ENCODE peak calls at places on chromosomes 11 and 22, in five cellular contexts. One of them, this sample, is unnamed. For H3K4me1 and H3K9me3, the result is how much of the 10 kb centered on the place peaks cover.

GRCh38 chr22:43726296-43726695 is 85.8 kb downstream of the EFCAB6 start:
- DNase-seq in heart right ventricle: no peak
- DNase-seq in CD8-positive, alpha-beta T cell: no peak
- DNase-seq in mesenchymal stem cell: no peak
- DNase-seq in naive thymus-derived CD4-positive, alpha-beta T cell: no peak
- DNase-seq in this sample: no peak

GRCh38 chr22:25448435-25449051 is 115.9 kb upstream of the GRK3 start:
- DNase-seq in heart right ventricle: no peak
- DNase-seq in CD8-positive, alpha-beta T cell: no peak
- DNase-seq in mesenchymal stem cell: peak
- DNase-seq in naive thymus-derived CD4-positive, alpha-beta T cell: no peak
- DNase-seq in this sample: no peak

GRCh38 chr11:59556115-59556882 is 45.0 kb downstream of the OR4D9 start:
- DNase-seq in heart right ventricle: no peak
- DNase-seq in CD8-positive, alpha-beta T cell: no peak
- DNase-seq in mesenchymal stem cell: peak
- DNase-seq in naive thymus-derived CD4-positive, alpha-beta T cell: peak
- DNase-seq in this sample: peak

GRCh38 chr22:27476729-27477128 is 324.8 kb downstream of the MN1 start:
- DNase-seq in heart right ventricle: no peak
- DNase-seq in CD8-positive, alpha-beta T cell: no peak
- DNase-seq in mesenchymal stem cell: peak
- DNase-seq in naive thymus-derived CD4-positive, alpha-beta T cell: no peak
- DNase-seq in this sample: no peak

GRCh38 chr11:46948378-46949131 is 12.0 kb downstream of the CSTPP1 start:
- DNase-seq in heart right ventricle: no peak
- DNase-seq in CD8-positive, alpha-beta T cell: no peak
- DNase-seq in mesenchymal stem cell: peak
- DNase-seq in naive thymus-derived CD4-positive, alpha-beta T cell: no peak
- DNase-seq in this sample: peak

GRCh38 chr11:126405906-126406305 is 50.4 kb downstream of the ST3GAL4 start:
- DNase-seq in heart right ventricle: no peak
- DNase-seq in CD8-positive, alpha-beta T cell: no peak
- DNase-seq in mesenchymal stem cell: no peak
- DNase-seq in naive thymus-derived CD4-positive, alpha-beta T cell: no peak
- DNase-seq in this sample: no peak

GRCh38 chr11:78651923-78652602 is 77.4 kb upstream of the NARS2 start:
- DNase-seq in heart right ventricle: no peak
- DNase-seq in CD8-positive, alpha-beta T cell: no peak
- DNase-seq in mesenchymal stem cell: no peak
- DNase-seq in naive thymus-derived CD4-positive, alpha-beta T cell: no peak
- DNase-seq in this sample: no peak

GRCh38 chr22:42544686-42545085 is 9.1 kb upstream of the SERHL2 start:
- DNase-seq in heart right ventricle: no peak
- DNase-seq in CD8-positive, alpha-beta T cell: no peak
- DNase-seq in mesenchymal stem cell: no peak
- DNase-seq in naive thymus-derived CD4-positive, alpha-beta T cell: no peak
- DNase-seq in this sample: no peak

GRCh38 chr22:31871475-31871874 is 72.9 kb upstream of the YWHAH start:
- DNase-seq in heart right ventricle: no peak
- DNase-seq in CD8-positive, alpha-beta T cell: no peak
- DNase-seq in mesenchymal stem cell: no peak
- DNase-seq in naive thymus-derived CD4-positive, alpha-beta T cell: no peak
- DNase-seq in this sample: no peak

GRCh38 chr11:69080361-69080973 is 31.7 kb downstream of the TPCN2 start:
- DNase-seq in heart right ventricle: no peak
- DNase-seq in CD8-positive, alpha-beta T cell: no peak
- DNase-seq in mesenchymal stem cell: peak
- DNase-seq in naive thymus-derived CD4-positive, alpha-beta T cell: no peak
- DNase-seq in this sample: no peak

GRCh38 chr11:3834349-3835099 is 6.2 kb downstream of the RHOG start:
- DNase-seq in heart right ventricle: no peak
- DNase-seq in CD8-positive, alpha-beta T cell: no peak
- DNase-seq in mesenchymal stem cell: no peak
- DNase-seq in naive thymus-derived CD4-positive, alpha-beta T cell: no peak
- DNase-seq in this sample: no peak

GRCh38 chr22:30056015-30056414 is 24.2 kb upstream of the HORMAD2 start:
- DNase-seq in heart right ventricle: no peak
- DNase-seq in CD8-positive, alpha-beta T cell: no peak
- DNase-seq in mesenchymal stem cell: no peak
- DNase-seq in naive thymus-derived CD4-positive, alpha-beta T cell: no peak
- DNase-seq in this sample: no peak

GRCh38 chr11:45022294-45023064 is 71.8 kb upstream of the TP53I11 start:
- DNase-seq in heart right ventricle: no peak
- DNase-seq in CD8-positive, alpha-beta T cell: no peak
- DNase-seq in mesenchymal stem cell: peak
- DNase-seq in naive thymus-derived CD4-positive, alpha-beta T cell: no peak
- DNase-seq in this sample: no peak

GRCh38 chr22:19937616-19938473 is 3.7 kb upstream of the COMT start:
- DNase-seq in heart right ventricle: no peak
- DNase-seq in CD8-positive, alpha-beta T cell: no peak
- DNase-seq in mesenchymal stem cell: no peak
- DNase-seq in naive thymus-derived CD4-positive, alpha-beta T cell: no peak
- DNase-seq in this sample: no peak

GRCh38 chr11:47139878-47140277 is 36.8 kb downstream of the ARFGAP2 start:
- DNase-seq in heart right ventricle: no peak
- DNase-seq in CD8-positive, alpha-beta T cell: no peak
- DNase-seq in mesenchymal stem cell: no peak
- DNase-seq in naive thymus-derived CD4-positive, alpha-beta T cell: no peak
- DNase-seq in this sample: no peak

GRCh38 chr22:35854334-35854733 is 136.7 kb downstream of the APOL5 start:
- DNase-seq in heart right ventricle: no peak
- DNase-seq in CD8-positive, alpha-beta T cell: no peak
- DNase-seq in mesenchymal stem cell: no peak
- DNase-seq in naive thymus-derived CD4-positive, alpha-beta T cell: no peak
- DNase-seq in this sample: no peak

GRCh38 chr11:10868375-10868774 is 10.5 kb upstream of the ZBED5 start:
- DNase-seq in heart right ventricle: no peak
- DNase-seq in CD8-positive, alpha-beta T cell: no peak
- DNase-seq in mesenchymal stem cell: peak
- DNase-seq in naive thymus-derived CD4-positive, alpha-beta T cell: no peak
- DNase-seq in this sample: no peak

GRCh38 chr11:10875430-10876021 is 17.7 kb upstream of the ZBED5 start:
- DNase-seq in heart right ventricle: no peak
- DNase-seq in CD8-positive, alpha-beta T cell: no peak
- DNase-seq in mesenchymal stem cell: no peak
- DNase-seq in naive thymus-derived CD4-positive, alpha-beta T cell: no peak
- DNase-seq in this sample: no peak

GRCh38 chr11:10876168-10876567 is 18.3 kb upstream of the ZBED5 start:
- DNase-seq in heart right ventricle: no peak
- DNase-seq in CD8-positive, alpha-beta T cell: no peak
- DNase-seq in mesenchymal stem cell: no peak
- DNase-seq in naive thymus-derived CD4-positive, alpha-beta T cell: no peak
- DNase-seq in this sample: no peak

GRCh38 chr11:10866893-10867331 is 9.1 kb upstream of the ZBED5 start:
- DNase-seq in heart right ventricle: no peak
- DNase-seq in CD8-positive, alpha-beta T cell: no peak
- DNase-seq in mesenchymal stem cell: peak
- DNase-seq in naive thymus-derived CD4-positive, alpha-beta T cell: no peak
- DNase-seq in this sample: no peak

GRCh38 chr11:10872097-10872496 is 14.2 kb upstream of the ZBED5 start:
- DNase-seq in heart right ventricle: no peak
- DNase-seq in CD8-positive, alpha-beta T cell: no peak
- DNase-seq in mesenchymal stem cell: no peak
- DNase-seq in naive thymus-derived CD4-positive, alpha-beta T cell: no peak
- DNase-seq in this sample: no peak
- H3K4me1 ChIP-seq in heart right ventricle: under half
- H3K4me1 ChIP-seq in CD8-positive, alpha-beta T cell: under half
- H3K4me1 ChIP-seq in mesenchymal stem cell: under half
- H3K4me1 ChIP-seq in naive thymus-derived CD4-positive, alpha-beta T cell: under half
- H3K4me1 ChIP-seq in this sample: under half

GRCh38 chr11:133714471-133715375 is 130.6 kb downstream of the SPATA19 start:
- DNase-seq in heart right ventricle: no peak
- DNase-seq in CD8-positive, alpha-beta T cell: no peak
- DNase-seq in mesenchymal stem cell: no peak
- DNase-seq in naive thymus-derived CD4-positive, alpha-beta T cell: no peak
- DNase-seq in this sample: no peak

GRCh38 chr11:133719532-133720235 is 125.6 kb downstream of the SPATA19 start:
- DNase-seq in heart right ventricle: no peak
- DNase-seq in CD8-positive, alpha-beta T cell: no peak
- DNase-seq in mesenchymal stem cell: no peak
- DNase-seq in naive thymus-derived CD4-positive, alpha-beta T cell: no peak
- DNase-seq in this sample: no peak

GRCh38 chr11:133720951-133721350 is 124.4 kb downstream of the SPATA19 start:
- DNase-seq in heart right ventricle: no peak
- DNase-seq in CD8-positive, alpha-beta T cell: no peak
- DNase-seq in mesenchymal stem cell: no peak
- DNase-seq in naive thymus-derived CD4-positive, alpha-beta T cell: no peak
- DNase-seq in this sample: no peak

GRCh38 chr11:133718238-133718637 is 127.1 kb downstream of the SPATA19 start:
- DNase-seq in heart right ventricle: no peak
- DNase-seq in CD8-positive, alpha-beta T cell: no peak
- DNase-seq in mesenchymal stem cell: no peak
- DNase-seq in naive thymus-derived CD4-positive, alpha-beta T cell: no peak
- DNase-seq in this sample: no peak

GRCh38 chr11:133718831-133719230 is 126.5 kb downstream of the SPATA19 start:
- DNase-seq in heart right ventricle: no peak
- DNase-seq in CD8-positive, alpha-beta T cell: no peak
- DNase-seq in mesenchymal stem cell: no peak
- DNase-seq in naive thymus-derived CD4-positive, alpha-beta T cell: no peak
- DNase-seq in this sample: no peak
- H3K9me3 ChIP-seq in heart right ventricle: under half
- H3K9me3 ChIP-seq in CD8-positive, alpha-beta T cell: under half
- H3K9me3 ChIP-seq in mesenchymal stem cell: under half
- H3K9me3 ChIP-seq in naive thymus-derived CD4-positive, alpha-beta T cell: under half
- H3K9me3 ChIP-seq in this sample: under half

DNA sequence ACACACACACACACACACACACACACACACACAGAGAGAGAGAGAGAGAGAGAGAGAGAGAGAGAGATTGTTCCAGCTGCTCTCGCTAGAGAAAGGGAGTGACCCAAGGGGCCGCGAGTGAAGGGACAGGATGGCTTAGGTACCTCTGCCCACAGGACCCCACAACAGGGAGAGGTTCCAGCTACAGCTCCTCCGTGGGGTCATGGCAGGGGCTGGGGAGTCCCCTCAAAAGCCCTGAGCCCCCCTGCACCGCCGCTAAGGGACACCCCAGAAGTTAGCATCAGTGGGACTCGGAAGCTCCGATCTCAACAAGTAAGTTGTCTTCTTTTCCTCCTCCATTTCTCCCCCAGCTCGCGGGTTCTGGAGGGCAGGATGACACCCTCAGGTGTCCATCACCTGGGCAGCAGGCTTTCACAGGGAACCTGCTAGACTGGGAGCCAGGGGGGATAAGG is 280 bp downstream of the KCNJ5 start:
- DNase-seq in heart right ventricle: no peak
- DNase-seq in CD8-positive, alpha-beta T cell: no peak
- DNase-seq in mesenchymal stem cell: peak
- DNase-seq in naive thymus-derived CD4-positive, alpha-beta T cell: no peak
- DNase-seq in this sample: no peak
- H3K4me1 ChIP-seq in heart right ventricle: half or more
- H3K4me1 ChIP-seq in CD8-positive, alpha-beta T cell: under half
- H3K4me1 ChIP-seq in mesenchymal stem cell: under half
- H3K4me1 ChIP-seq in naive thymus-derived CD4-positive, alpha-beta T cell: under half
- H3K4me1 ChIP-seq in this sample: under half

DNA sequence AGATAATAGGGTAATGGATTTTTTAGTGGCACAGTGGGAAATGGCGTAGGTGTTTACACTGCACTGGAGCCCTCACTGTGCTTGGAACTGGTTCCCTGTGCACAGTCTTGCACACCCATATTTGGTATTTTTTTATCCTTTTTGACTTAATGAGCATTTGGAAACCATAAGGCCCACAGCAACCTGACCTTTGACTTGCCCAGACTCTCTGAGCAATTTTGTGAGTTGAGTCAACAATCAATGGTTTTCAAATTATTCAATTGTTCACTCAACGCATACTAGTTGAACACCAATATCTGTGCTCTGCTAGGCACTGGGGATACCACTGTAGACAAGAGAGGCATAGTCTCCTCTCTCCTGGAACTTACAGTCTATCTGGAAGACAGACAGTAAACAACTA is 14.3 kb downstream of the CD44 start:
- DNase-seq in heart right ventricle: no peak
- DNase-seq in CD8-positive, alpha-beta T cell: no peak
- DNase-seq in mesenchymal stem cell: no peak
- DNase-seq in naive thymus-derived CD4-positive, alpha-beta T cell: no peak
- DNase-seq in this sample: no peak
- H3K9me3 ChIP-seq in heart right ventricle: under half
- H3K9me3 ChIP-seq in CD8-positive, alpha-beta T cell: under half
- H3K9me3 ChIP-seq in mesenchymal stem cell: under half
- H3K9me3 ChIP-seq in naive thymus-derived CD4-positive, alpha-beta T cell: under half
- H3K9me3 ChIP-seq in this sample: under half

DNA sequence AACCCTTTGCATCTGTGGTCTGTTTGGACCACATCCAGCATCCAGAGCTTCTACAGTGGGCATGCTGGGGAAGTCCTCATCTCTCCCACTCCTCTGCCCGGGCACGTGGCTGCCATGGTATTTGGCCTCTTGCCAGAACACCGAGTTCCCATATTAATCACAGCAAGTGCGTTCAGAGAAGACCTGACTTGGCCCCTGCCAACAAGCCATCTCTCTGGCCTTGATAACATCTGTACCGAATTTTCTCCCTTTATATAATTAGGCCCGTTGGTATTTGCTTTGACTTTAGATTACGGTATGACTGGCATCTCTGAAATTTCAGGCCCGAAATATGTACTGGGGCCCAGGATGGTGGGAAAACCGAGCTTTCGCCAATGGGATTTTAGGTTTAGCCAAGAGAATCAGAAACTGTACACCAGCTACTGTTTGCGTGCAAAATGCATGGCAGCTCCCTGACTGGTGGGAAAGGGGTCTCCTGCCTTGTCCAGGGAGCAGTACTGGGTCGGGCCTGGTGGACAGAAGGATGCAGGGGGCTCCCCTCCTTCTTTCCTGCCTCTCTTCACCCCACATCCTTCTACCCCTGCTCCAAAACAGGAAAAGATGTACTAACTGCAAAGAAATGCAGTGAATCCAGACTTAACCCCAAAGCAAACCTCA is 90.1 kb downstream of the MICAL2 start:
- DNase-seq in heart right ventricle: no peak
- DNase-seq in CD8-positive, alpha-beta T cell: no peak
- DNase-seq in mesenchymal stem cell: no peak
- DNase-seq in naive thymus-derived CD4-positive, alpha-beta T cell: no peak
- DNase-seq in this sample: no peak
- H3K4me1 ChIP-seq in heart right ventricle: half or more
- H3K4me1 ChIP-seq in CD8-positive, alpha-beta T cell: under half
- H3K4me1 ChIP-seq in mesenchymal stem cell: under half
- H3K4me1 ChIP-seq in naive thymus-derived CD4-positive, alpha-beta T cell: under half
- H3K4me1 ChIP-seq in this sample: under half

DNA sequence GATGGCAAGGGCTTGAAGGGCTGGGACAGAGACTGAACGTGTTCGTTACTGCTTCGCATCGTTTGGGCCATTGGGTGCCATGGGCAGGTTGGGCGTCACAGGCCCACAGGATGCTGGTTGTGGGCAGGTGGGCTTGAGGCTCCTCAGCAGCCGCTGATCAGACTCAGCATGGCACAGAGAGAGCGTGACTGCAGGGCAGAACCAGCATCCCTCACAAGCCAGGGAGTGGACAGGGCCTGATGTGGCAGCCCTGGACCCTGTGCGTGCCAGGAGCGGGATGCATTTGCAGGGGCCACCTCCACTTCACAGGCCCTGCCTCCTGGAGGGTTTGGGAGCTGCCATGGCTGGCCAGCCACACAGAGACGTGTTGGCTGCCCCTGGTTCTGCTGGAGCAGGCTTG is 1228.3 kb downstream of the BRD1 start:
- DNase-seq in heart right ventricle: no peak
- DNase-seq in CD8-positive, alpha-beta T cell: no peak
- DNase-seq in mesenchymal stem cell: no peak
- DNase-seq in naive thymus-derived CD4-positive, alpha-beta T cell: no peak
- DNase-seq in this sample: no peak
- H3K9me3 ChIP-seq in heart right ventricle: under half
- H3K9me3 ChIP-seq in CD8-positive, alpha-beta T cell: under half
- H3K9me3 ChIP-seq in mesenchymal stem cell: under half
- H3K9me3 ChIP-seq in naive thymus-derived CD4-positive, alpha-beta T cell: under half
- H3K9me3 ChIP-seq in this sample: under half

This sample was measured in A673.